ENCODE peak calls at places on chromosome 7, in four cellular contexts. B, M, P and V are unnamed samples.
A peak's percentile ranks its signal among the peaks of the same experiment; 100 is the strongest.

GRCh38 chr7:101608772-101609713 is 20.1 kb downstream of the MYL10 start:
- DNase-seq in B (no peak), M (no peak), P (peak; percentile 68), V (no peak)

GRCh38 chr7:27125986-27126394 is 4.6 kb downstream of the HOXA4 start:
- DNase-seq in B (no peak), M (no peak), P (no peak), V (no peak)

GRCh38 chr7:144513332-144513731 is 109.8 kb upstream of the NOBOX start:
- DNase-seq in B (no peak), M (peak; percentile 59), P (no peak), V (peak; percentile 5)

GRCh38 chr7:113768256-113768847 is 150.5 kb downstream of the PPP1R3A start:
- DNase-seq in B (no peak), M (no peak), P (no peak), V (no peak)

GRCh38 chr7:151083071-151083823 is at the start of gene TMUB1:
- DNase-seq in B (peak; percentile 77), M (peak; percentile 84), P (peak; percentile 86), V (peak; percentile 90)

GRCh38 chr7:92244803-92245486 is 769 bp downstream of the KRIT1 start:
- DNase-seq in B (no peak), M (no peak), P (no peak), V (peak; percentile 35)

GRCh38 chr7:54995631-54996340 is 23.0 kb upstream of the EGFR start:
- DNase-seq in B (no peak), M (no peak), P (no peak), V (peak; percentile 31)

GRCh38 chr7:125195156-125195555 is 265.5 kb upstream of the POT1 start:
- DNase-seq in B (no peak), M (no peak), P (no peak), V (no peak)

GRCh38 chr7:142243823-142244222 is 14.0 kb downstream of the PRSS58 start:
- DNase-seq in B (no peak), M (no peak), P (no peak), V (no peak)

GRCh38 chr7:139842414-139843210 is 13.5 kb downstream of the TBXAS1 start:
- DNase-seq in B (no peak), M (no peak), P (no peak), V (no peak)

GRCh38 chr7:156524737-156525597 is 115.6 kb upstream of the RNF32 start:
- DNase-seq in B (no peak), M (no peak), P (no peak), V (no peak)

GRCh38 chr7:288671-289101 is 1.3 kb upstream of the FOXL3 start:
- DNase-seq in B (no peak), M (no peak), P (no peak), V (no peak)

GRCh38 chr7:40544277-40544723 is 409.5 kb downstream of the SUGCT start:
- DNase-seq in B (no peak), M (no peak), P (no peak), V (no peak)

GRCh38 chr7:40542982-40543741 is 408.4 kb downstream of the SUGCT start:
- DNase-seq in B (no peak), M (no peak), P (no peak), V (no peak)

GRCh38 chr7:40544932-40545331 is 410.1 kb downstream of the SUGCT start:
- DNase-seq in B (no peak), M (no peak), P (no peak), V (no peak)

GRCh38 chr7:40545739-40546138 is 410.9 kb downstream of the SUGCT start:
- DNase-seq in B (no peak), M (no peak), P (no peak), V (no peak)

DNA sequence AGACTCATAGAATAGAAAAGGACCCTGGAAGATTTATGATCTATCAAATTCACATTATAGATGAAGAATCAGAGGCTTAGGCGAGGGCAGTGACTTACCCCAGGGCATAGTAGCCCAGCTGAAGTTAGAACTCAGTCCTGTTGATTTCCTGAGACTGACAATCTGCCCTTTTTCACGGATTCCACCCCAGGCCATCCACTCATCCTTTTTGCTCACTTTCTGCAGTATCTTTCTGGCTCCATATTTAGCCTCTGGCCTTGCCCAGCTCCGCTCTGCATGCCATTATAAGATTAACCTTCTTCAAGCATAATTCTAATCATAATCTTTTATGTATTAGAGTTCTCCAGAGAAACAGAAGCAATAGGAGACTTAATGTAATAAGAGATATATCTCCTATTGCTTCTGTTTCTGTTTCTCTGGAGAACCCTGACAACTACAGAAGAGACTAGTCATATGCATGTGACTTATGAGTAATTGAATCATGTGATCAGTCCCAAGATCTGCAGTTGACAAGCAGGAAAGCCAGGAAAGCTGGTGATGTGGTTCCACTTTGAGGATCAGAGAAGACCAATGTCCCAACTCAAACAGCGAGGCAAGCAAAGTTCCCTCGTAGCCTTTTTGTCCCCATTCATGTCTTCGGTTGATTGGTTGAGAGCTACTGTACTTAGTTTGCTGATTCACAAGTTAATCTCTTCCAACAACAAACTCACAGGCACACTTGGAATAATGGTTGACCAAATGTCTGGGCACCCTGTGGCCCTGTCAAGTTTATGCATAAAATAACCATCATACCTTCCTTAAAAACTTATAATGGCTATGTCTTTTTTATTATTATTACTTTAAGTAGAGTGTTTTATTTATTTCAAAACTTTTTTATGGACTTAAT is 412.1 kb downstream of the SUGCT start:
- DNase-seq in B (no peak), M (no peak), P (no peak), V (no peak)
- TF ChIP-seq CTCF in B (no peak), M (no peak), P (no peak), V (no peak)

GRCh38 chr7:112207765-112208164 is 1.3 kb downstream of the ZNF277 start:
- DNase-seq in B (no peak), M (no peak), P (no peak), V (no peak)

GRCh38 chr7:112204776-112205347 is 1.3 kb downstream of the DOCK4 start:
- DNase-seq in B (no peak), M (peak; percentile 24), P (no peak), V (peak; percentile 3)

GRCh38 chr7:112206238-112207105 is at the start of the genes DOCK4 and ZNF277:
- DNase-seq in B (peak; percentile 99), M (peak; percentile 100), P (peak; percentile 99), V (peak; percentile 99)

GRCh38 chr7:112205348-112206237 is 606 bp downstream of the DOCK4 start:
- DNase-seq in B (peak; percentile 57), M (peak; percentile 83), P (peak; percentile 79), V (peak; percentile 40)

GRCh38 chr7:112207106-112207592 is 654 bp downstream of the ZNF277 start:
- DNase-seq in B (peak; percentile 30), M (no peak), P (no peak), V (peak; percentile 12)
- TF ChIP-seq CTCF in B (no peak), M (no peak), P (no peak), V (no peak)

GRCh38 chr7:1965579-1966294 is 267.0 kb downstream of the MAD1L1 start:
- DNase-seq in B (no peak), M (no peak), P (peak; percentile 25), V (no peak)

GRCh38 chr7:1967512-1968396 is 265.0 kb downstream of the MAD1L1 start:
- DNase-seq in B (no peak), M (no peak), P (peak; percentile 28), V (no peak)

GRCh38 chr7:1968397-1969111 is 264.2 kb downstream of the MAD1L1 start:
- DNase-seq in B (no peak), M (no peak), P (peak; percentile 27), V (no peak)

GRCh38 chr7:1964913-1965578 is 267.7 kb downstream of the MAD1L1 start:
- DNase-seq in B (no peak), M (no peak), P (peak; percentile 30), V (no peak)

DNA sequence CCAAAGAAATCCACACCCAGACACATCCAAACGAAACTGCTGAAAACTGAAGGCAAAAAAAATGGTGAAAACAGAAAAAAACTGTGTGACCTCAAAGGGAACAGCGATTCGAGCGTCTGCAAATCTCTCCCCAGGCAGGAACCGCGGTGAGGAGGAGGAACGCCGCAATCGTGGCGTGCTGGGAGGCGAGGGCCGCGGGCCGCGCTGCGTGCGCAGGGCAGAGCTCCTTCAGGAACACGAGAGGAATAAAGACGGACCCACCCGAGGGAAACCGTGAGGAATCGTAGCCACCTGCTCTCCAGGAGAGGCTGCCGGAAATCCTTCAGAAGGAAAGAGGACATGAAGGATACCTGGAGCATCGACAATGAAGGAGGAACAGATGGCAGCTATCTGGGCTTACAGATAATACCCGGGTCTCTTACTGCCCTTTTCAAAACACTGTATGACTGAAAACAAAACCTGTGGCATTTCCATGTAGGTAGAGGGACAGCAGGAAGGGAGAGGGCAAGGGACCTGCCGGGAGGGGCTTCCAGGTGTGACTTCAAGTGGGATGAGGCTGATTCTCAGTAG is 266.0 kb downstream of the MAD1L1 start:
- DNase-seq in B (no peak), M (no peak), P (peak; percentile 10), V (no peak)
- TF ChIP-seq CTCF in B (no peak), M (no peak), P (no peak), V (no peak)

GRCh38 chr7:128074336-128074735 is 43.1 kb upstream of the LRRC4 start:
- DNase-seq in B (no peak), M (no peak), P (no peak), V (no peak)

GRCh38 chr7:128075536-128076095 is 44.4 kb upstream of the LRRC4 start:
- DNase-seq in B (no peak), M (no peak), P (no peak), V (no peak)

GRCh38 chr7:128076216-128076821 is 45.1 kb upstream of the LRRC4 start:
- DNase-seq in B (no peak), M (no peak), P (no peak), V (no peak)

GRCh38 chr7:128073671-128074070 is 42.4 kb upstream of the LRRC4 start:
- DNase-seq in B (no peak), M (no peak), P (no peak), V (no peak)

GRCh38 chr7:128074736-128075135 is 43.5 kb upstream of the LRRC4 start:
- DNase-seq in B (no peak), M (no peak), P (no peak), V (no peak)
- TF ChIP-seq CTCF in B (no peak), M (no peak), P (no peak), V (no peak)

GRCh38 chr7:70303309-70303708 is 705.0 kb downstream of the AUTS2 start:
- DNase-seq in B (no peak), M (no peak), P (no peak), V (no peak)
- TF ChIP-seq CTCF in B (no peak), M (no peak), P (no peak), V (no peak)

DNA sequence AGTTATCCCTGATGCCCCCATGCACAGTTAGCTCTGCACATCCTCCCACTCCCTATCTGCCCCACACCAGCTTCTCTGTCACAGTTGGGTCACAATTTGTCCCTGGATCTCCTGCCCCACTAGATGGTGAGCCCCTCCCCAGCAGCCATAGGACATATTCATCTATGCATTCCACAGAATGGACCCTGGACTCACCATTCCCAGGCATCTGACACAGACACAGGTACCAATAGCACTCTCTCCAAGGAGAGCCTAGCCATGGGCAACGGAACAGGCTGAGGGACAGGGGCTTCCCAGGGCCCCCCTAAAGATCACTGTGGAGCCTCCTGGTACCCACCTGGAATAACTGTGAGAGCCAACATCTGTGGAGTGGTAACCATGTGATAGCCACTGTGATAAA is 34.7 kb upstream of the EEPD1 start:
- DNase-seq in B (no peak), M (no peak), P (no peak), V (no peak)
- TF ChIP-seq CTCF in B (no peak), M (no peak), P (no peak), V (no peak)